ENCODE peak calls at places on chromosomes 13 and 19, in six cellular contexts. One of them, this sample, is unnamed.

GRCh38 chr13:33615436-33615835 is 202.5 kb upstream of the RFC3 start:
- DNase-seq in activated naive CD4-positive, alpha-beta T cell treated with anti-CD3 and anti-CD28 coated beads for 36 hours: no peak
- DNase-seq in iris pigment epithelial cell: no peak
- DNase-seq in head of caudate nucleus: no peak
- DNase-seq in dermis blood vessel endothelial cell: no peak
- DNase-seq in NCI-H1436 treated with DMSO at 0.1 percent for 48 hours: no peak
- DNase-seq in this sample: no peak

GRCh38 chr19:460877-461609 is at the start of gene SHC2:
- DNase-seq in head of caudate nucleus: no peak
- DNase-seq in activated naive CD4-positive, alpha-beta T cell treated with anti-CD3 and anti-CD28 coated beads for 36 hours: no peak
- DNase-seq in dermis blood vessel endothelial cell: peak; percentile 31
- DNase-seq in iris pigment epithelial cell: no peak
- DNase-seq in NCI-H1436 treated with DMSO at 0.1 percent for 48 hours: no peak
- DNase-seq in this sample: no peak

GRCh38 chr13:93723316-93723715 is 496.7 kb downstream of the GPC6 start:
- DNase-seq in head of caudate nucleus: no peak
- DNase-seq in iris pigment epithelial cell: peak; percentile 60
- DNase-seq in dermis blood vessel endothelial cell: no peak
- DNase-seq in activated naive CD4-positive, alpha-beta T cell treated with anti-CD3 and anti-CD28 coated beads for 36 hours: no peak
- DNase-seq in NCI-H1436 treated with DMSO at 0.1 percent for 48 hours: no peak
- DNase-seq in this sample: no peak

GRCh38 chr19:18049390-18049789 is 37.3 kb downstream of the IL12RB1 start:
- DNase-seq in activated naive CD4-positive, alpha-beta T cell treated with anti-CD3 and anti-CD28 coated beads for 36 hours: no peak
- DNase-seq in NCI-H1436 treated with DMSO at 0.1 percent for 48 hours: no peak
- DNase-seq in dermis blood vessel endothelial cell: peak; percentile 72
- DNase-seq in head of caudate nucleus: peak; percentile 73
- DNase-seq in iris pigment epithelial cell: peak; percentile 18
- DNase-seq in this sample: no peak

GRCh38 chr19:13207237-13208130 is 57.3 kb downstream of the IER2 start:
- DNase-seq in iris pigment epithelial cell: no peak
- DNase-seq in activated naive CD4-positive, alpha-beta T cell treated with anti-CD3 and anti-CD28 coated beads for 36 hours: peak; percentile 29
- DNase-seq in NCI-H1436 treated with DMSO at 0.1 percent for 48 hours: no peak
- DNase-seq in dermis blood vessel endothelial cell: peak; percentile 54
- DNase-seq in head of caudate nucleus: no peak
- DNase-seq in this sample: no peak

GRCh38 chr13:29591310-29591709 is 4.2 kb downstream of the SLC7A1 start:
- DNase-seq in iris pigment epithelial cell: peak; percentile 70
- DNase-seq in NCI-H1436 treated with DMSO at 0.1 percent for 48 hours: no peak
- DNase-seq in activated naive CD4-positive, alpha-beta T cell treated with anti-CD3 and anti-CD28 coated beads for 36 hours: no peak
- DNase-seq in head of caudate nucleus: no peak
- DNase-seq in dermis blood vessel endothelial cell: peak; percentile 61
- DNase-seq in this sample: no peak

GRCh38 chr19:18098891-18099622 is 1.5 kb downstream of the MAST3 start:
- DNase-seq in NCI-H1436 treated with DMSO at 0.1 percent for 48 hours: no peak
- DNase-seq in activated naive CD4-positive, alpha-beta T cell treated with anti-CD3 and anti-CD28 coated beads for 36 hours: peak; percentile 52
- DNase-seq in dermis blood vessel endothelial cell: no peak
- DNase-seq in iris pigment epithelial cell: no peak
- DNase-seq in head of caudate nucleus: no peak
- DNase-seq in this sample: peak; percentile 58

GRCh38 chr19:12202250-12202649 is 39.4 kb downstream of the ZNF136 start:
- DNase-seq in activated naive CD4-positive, alpha-beta T cell treated with anti-CD3 and anti-CD28 coated beads for 36 hours: peak; percentile 84
- DNase-seq in NCI-H1436 treated with DMSO at 0.1 percent for 48 hours: no peak
- DNase-seq in head of caudate nucleus: no peak
- DNase-seq in dermis blood vessel endothelial cell: peak; percentile 9
- DNase-seq in iris pigment epithelial cell: no peak
- DNase-seq in this sample: peak; percentile 78

GRCh38 chr13:40662866-40663265 is 3.6 kb downstream of the FOXO1 start:
- DNase-seq in head of caudate nucleus: no peak
- DNase-seq in NCI-H1436 treated with DMSO at 0.1 percent for 48 hours: no peak
- DNase-seq in iris pigment epithelial cell: no peak
- DNase-seq in activated naive CD4-positive, alpha-beta T cell treated with anti-CD3 and anti-CD28 coated beads for 36 hours: peak; percentile 55
- DNase-seq in dermis blood vessel endothelial cell: no peak
- DNase-seq in this sample: peak; percentile 54

GRCh38 chr13:75321084-75321483 is 160.9 kb downstream of the TBC1D4 start:
- DNase-seq in iris pigment epithelial cell: no peak
- DNase-seq in NCI-H1436 treated with DMSO at 0.1 percent for 48 hours: no peak
- DNase-seq in activated naive CD4-positive, alpha-beta T cell treated with anti-CD3 and anti-CD28 coated beads for 36 hours: no peak
- DNase-seq in dermis blood vessel endothelial cell: no peak
- DNase-seq in head of caudate nucleus: no peak
- DNase-seq in this sample: no peak

GRCh38 chr13:59394526-59394925 is 769.2 kb downstream of the DIAPH3 start:
- DNase-seq in activated naive CD4-positive, alpha-beta T cell treated with anti-CD3 and anti-CD28 coated beads for 36 hours: no peak
- DNase-seq in dermis blood vessel endothelial cell: peak; percentile 67
- DNase-seq in NCI-H1436 treated with DMSO at 0.1 percent for 48 hours: no peak
- DNase-seq in iris pigment epithelial cell: no peak
- DNase-seq in head of caudate nucleus: no peak
- DNase-seq in this sample: no peak

GRCh38 chr19:4441994-4442845 is 15.4 kb downstream of the UBXN6 start:
- DNase-seq in NCI-H1436 treated with DMSO at 0.1 percent for 48 hours: no peak
- DNase-seq in dermis blood vessel endothelial cell: no peak
- DNase-seq in iris pigment epithelial cell: no peak
- DNase-seq in activated naive CD4-positive, alpha-beta T cell treated with anti-CD3 and anti-CD28 coated beads for 36 hours: no peak
- DNase-seq in head of caudate nucleus: no peak
- DNase-seq in this sample: no peak

GRCh38 chr13:51999525-51999924 is 11.7 kb downstream of the ATP7B start:
- DNase-seq in dermis blood vessel endothelial cell: no peak
- DNase-seq in head of caudate nucleus: no peak
- DNase-seq in iris pigment epithelial cell: no peak
- DNase-seq in activated naive CD4-positive, alpha-beta T cell treated with anti-CD3 and anti-CD28 coated beads for 36 hours: no peak
- DNase-seq in NCI-H1436 treated with DMSO at 0.1 percent for 48 hours: no peak
- DNase-seq in this sample: no peak

GRCh38 chr13:70723732-70724131 is 615.5 kb upstream of the KLHL1 start:
- DNase-seq in activated naive CD4-positive, alpha-beta T cell treated with anti-CD3 and anti-CD28 coated beads for 36 hours: no peak
- DNase-seq in iris pigment epithelial cell: peak; percentile 16
- DNase-seq in head of caudate nucleus: no peak
- DNase-seq in NCI-H1436 treated with DMSO at 0.1 percent for 48 hours: no peak
- DNase-seq in dermis blood vessel endothelial cell: peak; percentile 3
- DNase-seq in this sample: no peak

GRCh38 chr19:17860331-17860992 is 752 bp downstream of the RPL18A start:
- DNase-seq in head of caudate nucleus: no peak
- DNase-seq in NCI-H1436 treated with DMSO at 0.1 percent for 48 hours: no peak
- DNase-seq in activated naive CD4-positive, alpha-beta T cell treated with anti-CD3 and anti-CD28 coated beads for 36 hours: no peak
- DNase-seq in dermis blood vessel endothelial cell: peak; percentile 55
- DNase-seq in iris pigment epithelial cell: peak; percentile 30
- DNase-seq in this sample: no peak

GRCh38 chr19:42091300-42092266 is 15.6 kb downstream of the ZNF574 start:
- DNase-seq in activated naive CD4-positive, alpha-beta T cell treated with anti-CD3 and anti-CD28 coated beads for 36 hours: no peak
- DNase-seq in NCI-H1436 treated with DMSO at 0.1 percent for 48 hours: no peak
- DNase-seq in head of caudate nucleus: no peak
- DNase-seq in dermis blood vessel endothelial cell: peak; percentile 93
- DNase-seq in iris pigment epithelial cell: peak; percentile 36
- DNase-seq in this sample: no peak

GRCh38 chr19:18297308-18297707 is 15.9 kb upstream of the JUND start:
- DNase-seq in NCI-H1436 treated with DMSO at 0.1 percent for 48 hours: no peak
- DNase-seq in activated naive CD4-positive, alpha-beta T cell treated with anti-CD3 and anti-CD28 coated beads for 36 hours: no peak
- DNase-seq in dermis blood vessel endothelial cell: no peak
- DNase-seq in iris pigment epithelial cell: no peak
- DNase-seq in head of caudate nucleus: no peak
- DNase-seq in this sample: no peak

GRCh38 chr19:7596191-7596937 is 701 bp downstream of the CAMSAP3 start:
- DNase-seq in NCI-H1436 treated with DMSO at 0.1 percent for 48 hours: no peak
- DNase-seq in activated naive CD4-positive, alpha-beta T cell treated with anti-CD3 and anti-CD28 coated beads for 36 hours: no peak
- DNase-seq in head of caudate nucleus: no peak
- DNase-seq in iris pigment epithelial cell: no peak
- DNase-seq in dermis blood vessel endothelial cell: no peak
- DNase-seq in this sample: no peak

GRCh38 chr19:58097349-58097748 is 682 bp downstream of the ZSCAN18 start:
- DNase-seq in head of caudate nucleus: no peak
- DNase-seq in NCI-H1436 treated with DMSO at 0.1 percent for 48 hours: no peak
- DNase-seq in dermis blood vessel endothelial cell: no peak
- DNase-seq in iris pigment epithelial cell: no peak
- DNase-seq in activated naive CD4-positive, alpha-beta T cell treated with anti-CD3 and anti-CD28 coated beads for 36 hours: no peak
- DNase-seq in this sample: no peak

GRCh38 chr19:43809762-43810696 is 7.8 kb upstream of the LYPD5 start:
- DNase-seq in head of caudate nucleus: no peak
- DNase-seq in activated naive CD4-positive, alpha-beta T cell treated with anti-CD3 and anti-CD28 coated beads for 36 hours: no peak
- DNase-seq in dermis blood vessel endothelial cell: peak; percentile 83
- DNase-seq in NCI-H1436 treated with DMSO at 0.1 percent for 48 hours: peak; percentile 15
- DNase-seq in iris pigment epithelial cell: peak; percentile 70
- DNase-seq in this sample: no peak

GRCh38 chr13:55244991-55245644 is 1895.6 kb upstream of the PRR20A start:
- DNase-seq in iris pigment epithelial cell: no peak
- DNase-seq in head of caudate nucleus: no peak
- DNase-seq in activated naive CD4-positive, alpha-beta T cell treated with anti-CD3 and anti-CD28 coated beads for 36 hours: peak; percentile 4
- DNase-seq in dermis blood vessel endothelial cell: no peak
- DNase-seq in NCI-H1436 treated with DMSO at 0.1 percent for 48 hours: no peak
- DNase-seq in this sample: no peak

This sample was measured in activated CD4-positive, alpha-beta memory T cell treated with anti-CD3 and anti-CD28 coated beads for 36 hours.